ENCODE peak calls at places on chromosomes 6 and 20, in four cellular contexts. Y, V, O and B are unnamed samples.

GRCh38 chr6:100257661-100258395 is 206.9 kb downstream of the SIM1 start:
- DNase-seq in Y (no peak), V (no peak), O (no peak), B (no peak)

GRCh38 chr20:6744171-6744570 is 23.3 kb upstream of the BMP2 start:
- DNase-seq in Y (no peak), V (no peak), O (no peak), B (no peak)

GRCh38 chr6:9417400-9417799 is 982.1 kb upstream of the SLC35B3 start:
- DNase-seq in Y (no peak), V (no peak), O (no peak), B (no peak)

GRCh38 chr20:57791946-57792328 is 82.1 kb upstream of the PMEPA1 start:
- DNase-seq in Y (no peak), V (no peak), O (no peak), B (no peak)

GRCh38 chr6:168623736-168624135 is 182.8 kb downstream of the SMOC2 start:
- DNase-seq in Y (no peak), V (peak; percentile 50), O (no peak), B (no peak)

GRCh38 chr6:143337201-143337949 is 113.1 kb downstream of the ADAT2 start:
- DNase-seq in Y (peak; percentile 30), V (no peak), O (no peak), B (no peak)

GRCh38 chr20:14706555-14706954 is 369.1 kb upstream of the FLRT3 start:
- DNase-seq in Y (no peak), V (no peak), O (no peak), B (no peak)

GRCh38 chr20:38200646-38201045 is 35.6 kb upstream of the TGM2 start:
- DNase-seq in Y (no peak), V (peak; percentile 48), O (no peak), B (no peak)

GRCh38 chr6:72554203-72554564 is 67.7 kb upstream of the KCNQ5 start:
- DNase-seq in Y (no peak), V (no peak), O (no peak), B (no peak)

GRCh38 chr6:166483026-166483425 is 100.3 kb upstream of the MPC1 start:
- DNase-seq in Y (no peak), V (no peak), O (no peak), B (no peak)

GRCh38 chr20:14191559-14191958 is 145.9 kb downstream of the FLRT3 start:
- DNase-seq in Y (no peak), V (no peak), O (no peak), B (no peak)

GRCh38 chr6:32973144-32973854 is 4.9 kb downstream of the BRD2 start:
- DNase-seq in Y (peak; percentile 39), V (peak; percentile 70), O (peak; percentile 39), B (no peak)

GRCh38 chr6:32971581-32972352 is 3.4 kb downstream of the BRD2 start:
- DNase-seq in Y (peak; percentile 99), V (peak; percentile 100), O (peak; percentile 99), B (peak; percentile 99)

GRCh38 chr6:32973934-32974333 is 5.5 kb downstream of the BRD2 start:
- DNase-seq in Y (no peak), V (no peak), O (no peak), B (no peak)

GRCh38 chr6:32971245-32971580 is 2.8 kb downstream of the BRD2 start:
- DNase-seq in Y (no peak), V (no peak), O (no peak), B (no peak)

GRCh38 chr6:32972353-32973143 is 4.2 kb downstream of the BRD2 start:
- DNase-seq in Y (no peak), V (peak; percentile 78), O (no peak), B (no peak)
- TF ChIP-seq POLR2AphosphoS5 in Y (no peak), V (peak; percentile 23), O (no peak), B (no peak)

GRCh38 chr6:90397929-90398674 is 101.5 kb upstream of the BACH2 start:
- DNase-seq in Y (no peak), V (no peak), O (no peak), B (no peak)
- TF ChIP-seq CTCF in Y (no peak), V (no peak), O (no peak), B (no peak)

DNA sequence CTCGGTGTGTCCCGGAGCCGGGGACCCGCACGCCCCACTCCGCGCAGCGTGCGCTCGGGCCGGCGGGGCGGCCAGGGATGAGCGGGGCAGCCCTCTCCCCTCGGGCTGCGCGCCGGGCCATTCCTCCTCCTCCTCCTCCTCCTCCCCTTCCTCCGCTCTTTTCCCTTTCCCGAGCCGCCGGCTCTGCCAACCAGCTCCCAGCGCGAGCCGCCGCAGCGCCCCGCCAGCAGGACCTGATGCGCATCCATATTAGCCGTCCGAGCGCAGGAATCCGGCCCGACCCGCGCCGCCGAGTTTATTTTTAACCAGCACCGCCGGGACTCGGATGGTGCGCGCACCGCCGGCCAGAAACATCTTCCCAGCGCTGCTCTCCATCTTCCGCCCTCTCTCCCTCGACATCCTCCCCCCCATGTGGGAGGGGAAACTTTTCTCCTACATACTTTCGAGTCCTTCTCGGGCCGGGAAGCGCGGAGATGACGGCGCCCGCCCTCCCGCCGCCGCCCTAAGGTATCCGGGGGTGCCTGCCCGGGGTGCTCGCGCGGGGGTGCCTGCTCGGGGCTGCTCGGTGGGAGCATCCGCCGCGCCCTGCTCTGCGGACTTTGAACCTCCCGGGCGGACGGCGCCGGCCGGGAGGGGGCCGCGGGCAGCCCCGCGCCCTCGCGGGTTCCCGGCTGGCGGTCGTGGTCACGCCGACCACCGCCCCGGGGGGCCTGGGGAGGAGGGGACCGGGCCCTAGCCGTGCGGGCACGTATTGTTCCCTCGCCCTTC is 619 bp downstream of the RREB1 start:
- DNase-seq in Y (peak; percentile 61), V (peak; percentile 85), O (peak; percentile 45), B (peak; percentile 62)
- TF ChIP-seq POLR2A in Y (no peak), V (peak; percentile 12), O (no peak), B (peak; percentile 19)

GRCh38 chr20:53085720-53086119 is 113.6 kb downstream of the TSHZ2 start:
- DNase-seq in Y (no peak), V (no peak), O (no peak), B (no peak)
- TF ChIP-seq POLR2AphosphoS5 in Y (no peak), V (no peak), O (no peak), B (no peak)

GRCh38 chr6:39370021-39370420 is 47.5 kb upstream of the KCNK16 start:
- DNase-seq in Y (no peak), V (no peak), O (no peak), B (no peak)
- TF ChIP-seq CTCF in Y (no peak), V (no peak), O (no peak), B (no peak)